ENCODE peak calls at places on chromosomes 11 and 22, in five cellular contexts. Z is cardiac muscle cell, E is fibroblast of lung, K is AG04450, N is ascending aorta. O is an unnamed sample. For H3K9me3, the result is how much of the 10 kb centered on the place peaks cover.

GRCh38 chr11:34044664-34045485 is 6.7 kb upstream of the CAPRIN1 start:
- DNase-seq in Z (peak), K (no peak), N (peak), E (peak), O (no peak)

GRCh38 chr22:33584152-33584551 is 336.1 kb downstream of the LARGE1 start:
- DNase-seq in K (no peak), N (no peak), E (no peak), Z (no peak), O (no peak)

GRCh38 chr11:47213985-47214564 is 699 bp upstream of the DDB2 start:
- DNase-seq in E (peak), N (peak), Z (peak), K (no peak), O (peak)

GRCh38 chr11:125112235-125112604 is 794 bp upstream of the TMEM218 start:
- DNase-seq in N (no peak), E (no peak), Z (no peak), K (no peak), O (no peak)

GRCh38 chr11:31303644-31304043 is 65.9 kb downstream of the DCDC1 start:
- DNase-seq in N (no peak), K (no peak), E (no peak), Z (no peak), O (no peak)

GRCh38 chr11:120512727-120513435 is 1.3 kb downstream of the GRIK4 start:
- DNase-seq in Z (no peak), N (peak), E (no peak), K (no peak), O (no peak)

GRCh38 chr11:20477418-20478090 is 90.0 kb downstream of the PRMT3 start:
- DNase-seq in E (no peak), N (no peak), K (no peak), Z (no peak), O (no peak)

GRCh38 chr11:550021-550745 is 10.4 kb downstream of the LMNTD2 start:
- DNase-seq in Z (no peak), K (no peak), E (no peak), N (no peak), O (no peak)

GRCh38 chr11:71286701-71287643 is 34.6 kb upstream of the SHANK2 start:
- DNase-seq in N (peak), E (peak), Z (peak), K (peak), O (no peak)

GRCh38 chr11:7449841-7450214 is 35.5 kb upstream of the OLFML1 start:
- DNase-seq in Z (no peak), N (no peak), E (peak), K (no peak), O (no peak)

GRCh38 chr11:66347425-66348276 is at the start of gene B4GAT1:
- DNase-seq in Z (peak), K (peak), N (peak), E (peak), O (peak)

GRCh38 chr11:46392421-46393230 is 1.1 kb upstream of the CHRM4 start:
- DNase-seq in Z (peak), E (peak), N (peak), K (peak), O (peak)

GRCh38 chr22:40426671-40427070 is 56.3 kb downstream of the SGSM3 start:
- DNase-seq in N (no peak), E (peak), Z (no peak), K (no peak), O (no peak)

GRCh38 chr11:9170450-9170849 is 79.1 kb upstream of the SCUBE2 start:
- DNase-seq in N (no peak), Z (peak), E (peak), K (peak), O (no peak)

GRCh38 chr11:1933416-1934325 is 13.5 kb upstream of the MRPL23 start:
- DNase-seq in Z (no peak), N (no peak), K (no peak), E (no peak), O (no peak)

GRCh38 chr11:90176069-90176468 is 41.6 kb downstream of the NAALAD2 start:
- DNase-seq in Z (no peak), K (no peak), E (no peak), N (no peak), O (no peak)

GRCh38 chr22:20494978-20495860 is at the start of gene KLHL22:
- DNase-seq in Z (no peak), E (peak), K (no peak), N (peak), O (peak)

GRCh38 chr11:94934362-94934761 is 39.0 kb downstream of the CWC15 start:
- DNase-seq in K (no peak), N (no peak), Z (peak), E (peak), O (no peak)

GRCh38 chr11:72738199-72739141 is 13.7 kb downstream of the ARAP1 start:
- DNase-seq in Z (no peak), K (no peak), N (no peak), E (peak), O (no peak)

GRCh38 chr11:9574556-9574805 is 1.0 kb downstream of the WEE1 start:
- DNase-seq in Z (peak), N (peak), K (no peak), E (no peak), O (no peak)

GRCh38 chr22:43152355-43153071 is 1.2 kb downstream of the TSPO start:
- DNase-seq in Z (peak), K (no peak), E (peak), N (peak), O (peak)

DNA sequence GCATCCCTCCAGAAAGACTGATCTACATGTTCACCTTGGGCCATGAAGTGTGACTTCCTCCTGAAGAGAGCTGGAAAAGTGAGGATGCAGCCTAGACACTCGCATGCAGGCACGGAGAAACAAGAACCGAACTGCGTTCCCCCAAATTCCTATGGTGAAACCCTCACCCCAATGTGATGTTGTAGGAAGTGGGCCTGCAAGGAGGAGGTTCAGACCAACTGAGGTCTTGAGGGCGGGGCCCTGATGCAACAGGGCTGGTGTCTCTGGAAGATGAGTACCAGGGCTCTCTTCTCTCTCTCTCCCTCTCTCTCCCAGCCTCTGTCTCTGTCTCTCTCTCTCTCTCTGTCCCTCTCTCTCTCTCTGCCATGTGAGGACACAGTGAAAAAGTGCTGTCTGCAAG is 501.1 kb downstream of the BRD1 start:
- DNase-seq in K (no peak), Z (no peak), N (no peak), E (no peak), O (no peak)
- H3K9me3 ChIP-seq in K (half or more), Z (under half), N (under half), E (under half), O (under half)

GRCh38 chr22:48152916-48153315 is 1390.5 kb downstream of the TBC1D22A start:
- DNase-seq in K (no peak), E (no peak), Z (no peak), N (no peak), O (no peak)
- H3K9me3 ChIP-seq in K (half or more), E (under half), Z (under half), N (under half), O (under half)

GRCh38 chr22:47921906-47922305 is 1159.5 kb downstream of the TBC1D22A start:
- DNase-seq in Z (no peak), E (no peak), N (no peak), K (no peak), O (no peak)

GRCh38 chr22:47919893-47920292 is 1157.4 kb downstream of the TBC1D22A start:
- DNase-seq in Z (no peak), E (no peak), N (no peak), K (no peak), O (no peak)

GRCh38 chr22:47918936-47919505 is 1156.6 kb downstream of the TBC1D22A start:
- DNase-seq in E (no peak), Z (no peak), N (no peak), K (no peak), O (no peak)

GRCh38 chr22:47920380-47920959 is 1158.0 kb downstream of the TBC1D22A start:
- DNase-seq in K (no peak), Z (no peak), E (no peak), N (no peak), O (no peak)

DNA sequence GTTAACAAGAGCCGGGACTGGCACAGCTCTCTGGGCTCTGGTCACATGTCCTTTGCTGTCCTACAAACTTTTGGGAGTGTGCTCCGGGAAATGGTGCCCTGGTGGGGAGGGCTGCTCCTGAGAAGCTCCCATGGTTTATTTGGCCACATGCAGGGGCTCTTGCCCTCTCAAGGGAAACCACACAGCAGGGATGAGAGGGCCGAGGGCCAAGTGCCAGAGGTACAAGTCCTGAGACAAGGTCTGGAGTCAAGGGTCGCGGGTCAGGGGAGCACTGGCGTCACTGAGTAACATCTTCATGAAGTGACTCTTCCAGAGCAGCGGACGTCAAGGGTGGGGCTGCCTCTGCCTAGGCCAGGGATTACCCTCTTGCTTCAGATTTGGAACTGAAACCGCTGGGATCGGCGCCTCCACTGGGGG is 1160.6 kb downstream of the TBC1D22A start:
- DNase-seq in N (no peak), E (no peak), Z (no peak), K (no peak), O (no peak)
- H3K9me3 ChIP-seq in N (under half), E (under half), Z (under half), K (half or more), O (under half)

GRCh38 chr22:49588739-49589138 is 238.9 kb downstream of the BRD1 start:
- DNase-seq in N (no peak), Z (no peak), K (no peak), E (no peak), O (no peak)
- H3K9me3 ChIP-seq in N (under half), Z (under half), K (half or more), E (under half), O (under half)

DNA sequence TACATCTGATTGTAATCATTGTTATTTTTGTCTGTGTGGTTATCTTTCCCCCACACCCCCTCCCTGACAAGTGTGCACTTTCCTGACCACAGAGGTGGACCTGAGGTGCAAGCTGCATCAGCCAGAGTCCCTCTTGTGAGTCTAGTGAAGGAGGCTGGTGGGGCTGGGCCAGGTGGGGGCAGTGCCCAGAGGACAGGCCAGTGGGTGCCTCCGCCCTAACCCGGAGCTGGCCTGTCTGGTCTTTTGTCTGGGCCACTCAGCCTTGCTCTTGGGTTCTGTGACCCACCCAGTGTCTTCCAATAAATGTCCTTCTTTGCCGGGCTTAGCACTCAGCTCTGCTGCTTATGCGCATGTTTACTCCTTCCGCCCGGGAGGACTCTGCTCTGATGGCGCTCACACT is 526.2 kb downstream of the TBC1D22A start:
- DNase-seq in N (peak), Z (no peak), K (no peak), E (no peak), O (no peak)
- H3K9me3 ChIP-seq in N (under half), Z (under half), K (under half), E (under half), O (under half)

GRCh38 chr22:48639021-48639795 is 1188.5 kb downstream of the BRD1 start:
- DNase-seq in Z (no peak), K (no peak), E (no peak), N (no peak), O (no peak)

GRCh38 chr22:48635031-48635430 is 1192.6 kb downstream of the BRD1 start:
- DNase-seq in Z (no peak), K (no peak), N (no peak), E (no peak), O (no peak)

GRCh38 chr22:48635825-48636224 is 1191.8 kb downstream of the BRD1 start:
- DNase-seq in K (no peak), Z (no peak), E (no peak), N (no peak), O (no peak)

GRCh38 chr22:48637231-48637630 is 1190.4 kb downstream of the BRD1 start:
- DNase-seq in N (no peak), K (no peak), Z (no peak), E (no peak), O (no peak)

GRCh38 chr22:48636746-48637145 is 1190.9 kb downstream of the BRD1 start:
- DNase-seq in E (no peak), K (no peak), Z (no peak), N (no peak), O (no peak)
- H3K9me3 ChIP-seq in E (under half), K (half or more), Z (under half), N (under half), O (under half)

DNA sequence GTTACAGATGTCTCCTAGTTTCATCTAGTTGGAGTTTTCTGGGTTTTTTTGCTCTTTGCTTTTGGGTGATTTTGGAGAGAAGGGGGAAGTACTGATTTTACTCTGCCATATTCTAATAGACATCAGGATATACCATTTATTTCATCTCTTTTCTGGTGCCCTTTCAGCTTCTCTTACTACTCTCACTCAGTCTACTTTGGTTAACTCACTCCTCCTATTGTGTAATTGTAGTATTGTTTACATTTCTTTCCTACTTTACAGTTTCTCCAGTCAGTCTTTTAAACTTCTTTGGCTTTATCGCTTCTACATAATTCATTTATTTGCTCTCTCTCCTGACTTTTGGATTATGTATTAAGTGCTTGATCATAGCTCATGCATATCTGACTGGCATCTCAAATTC is 6.5 kb downstream of the ANKRD42 start:
- DNase-seq in Z (no peak), K (no peak), N (no peak), E (no peak), O (no peak)
- H3K9me3 ChIP-seq in Z (under half), K (under half), N (under half), E (under half), O (under half)